ENCODE peak calls at places on chromosomes 5 and 9, in four cellular contexts. J is H1, U is H9, C is IMR-90. G is an unnamed sample.

GRCh38 chr9:27196383-27196782 is 87.4 kb downstream of the TEK start:
- DNase-seq in J (no peak), C (no peak), U (no peak), G (no peak)

GRCh38 chr5:36079200-36079761 is 12.6 kb upstream of the UGT3A2 start:
- DNase-seq in C (peak), U (peak), J (peak), G (peak)

GRCh38 chr9:14846871-14847311 is 63.3 kb downstream of the FREM1 start:
- DNase-seq in U (peak), C (peak), J (peak), G (peak)

GRCh38 chr5:134226441-134227192 is 744 bp upstream of the PPP2CA start:
- DNase-seq in J (no peak), C (peak), U (no peak), G (no peak)

GRCh38 chr9:95457769-95458168 is 59.0 kb downstream of the PTCH1 start:
- DNase-seq in J (no peak), U (no peak), C (peak), G (no peak)

GRCh38 chr5:170195876-170196275 is 36.9 kb upstream of the C5orf58 start:
- DNase-seq in U (no peak), J (no peak), C (no peak), G (no peak)

GRCh38 chr9:124220551-124221451 is 36.9 kb upstream of the NEK6 start:
- DNase-seq in U (no peak), C (peak), J (no peak), G (peak)

GRCh38 chr5:56981906-56982305 is 30.0 kb upstream of the MIER3 start:
- DNase-seq in J (no peak), U (no peak), C (no peak), G (no peak)

GRCh38 chr9:125763373-125763772 is 16.2 kb downstream of the PBX3 start:
- DNase-seq in C (peak), J (no peak), U (no peak), G (no peak)

GRCh38 chr9:89662718-89663246 is 58.0 kb downstream of the GADD45G start:
- DNase-seq in C (no peak), J (no peak), U (no peak), G (no peak)

GRCh38 chr5:1251678-1252580 is 26.7 kb downstream of the SLC6A18 start:
- DNase-seq in C (no peak), J (no peak), U (no peak), G (peak)

GRCh38 chr5:30959238-30959637 is 234.2 kb upstream of the CDH6 start:
- DNase-seq in C (peak), U (no peak), J (no peak), G (peak)

GRCh38 chr9:131405429-131405828 is 11.5 kb downstream of the PRRC2B start:
- DNase-seq in J (peak), C (peak), U (peak), G (peak)

GRCh38 chr5:115378754-115379153 is 82.3 kb upstream of the CCDC112 start:
- DNase-seq in C (no peak), J (no peak), U (no peak), G (no peak)

GRCh38 chr5:98804066-98804465 is 30.6 kb downstream of the RGMB start:
- DNase-seq in J (no peak), C (no peak), U (no peak), G (no peak)

GRCh38 chr5:168433982-168434381 is 52.3 kb upstream of the RARS1 start:
- DNase-seq in C (no peak), U (no peak), J (no peak), G (peak)

GRCh38 chr5:167730656-167731055 is 560.8 kb upstream of the WWC1 start:
- DNase-seq in J (no peak), C (no peak), U (no peak), G (no peak)

GRCh38 chr5:175746851-175747250 is 89.0 kb downstream of the HRH2 start:
- DNase-seq in C (peak), J (no peak), U (peak), G (peak)

GRCh38 chr5:113902917-113903681 is 389.6 kb downstream of the YTHDC2 start:
- DNase-seq in U (no peak), C (no peak), J (no peak), G (peak)

GRCh38 chr5:131264453-131265200 is 774 bp downstream of the CDC42SE2 start:
- DNase-seq in C (peak), U (peak), J (peak), G (peak)

GRCh38 chr9:121447341-121447834 is 52.3 kb downstream of the GGTA1 start:
- DNase-seq in U (no peak), C (peak), J (no peak), G (no peak)

GRCh38 chr9:127578952-127579853 is 32.9 kb upstream of the STXBP1 start:
- DNase-seq in C (peak), J (no peak), U (peak), G (peak)

GRCh38 chr9:120737411-120737810 is 23.1 kb upstream of the MEGF9 start:
- DNase-seq in J (no peak), C (no peak), U (no peak), G (no peak)

GRCh38 chr5:38709678-38710306 is 136.0 kb upstream of the OSMR start:
- DNase-seq in U (no peak), C (no peak), J (no peak), G (no peak)

GRCh38 chr5:181188700-181189362 is 16.2 kb downstream of the TRIM7 start:
- DNase-seq in J (no peak), C (peak), U (peak), G (peak)

GRCh38 chr9:75891277-75892167 is 1.0 kb downstream of the PCSK5 start:
- DNase-seq in U (peak), C (peak), J (no peak), G (peak)

GRCh38 chr5:1656271-1656975 is 132.7 kb upstream of the LPCAT1 start:
- DNase-seq in J (no peak), C (no peak), U (peak), G (no peak)

GRCh38 chr9:119458068-119458467 is 88.8 kb upstream of the BRINP1 start:
- DNase-seq in U (no peak), J (no peak), C (no peak), G (no peak)

GRCh38 chr9:105305834-105306233 is 61.4 kb downstream of the SLC44A1 start:
- DNase-seq in U (no peak), J (no peak), C (no peak), G (no peak)

GRCh38 chr9:133664651-133665050 is 28.5 kb downstream of the DBH start:
- DNase-seq in C (no peak), J (no peak), U (no peak), G (no peak)

GRCh38 chr9:4277531-4277991 is 22.3 kb downstream of the GLIS3 start:
- DNase-seq in U (no peak), J (no peak), C (peak), G (no peak)

GRCh38 chr9:76701441-76702031 is 62.7 kb upstream of the PCA3 start:
- DNase-seq in J (no peak), C (no peak), U (no peak), G (no peak)

GRCh38 chr5:29218138-29218537 is 1975.3 kb upstream of the CDH6 start:
- DNase-seq in J (no peak), C (no peak), U (no peak), G (peak)

GRCh38 chr5:126535856-126536545 is 59.0 kb downstream of the ALDH7A1 start:
- DNase-seq in U (no peak), C (no peak), J (no peak), G (no peak)

GRCh38 chr5:9686211-9686610 is 56.1 kb upstream of the TAS2R1 start:
- DNase-seq in J (no peak), U (no peak), C (peak), G (no peak)

GRCh38 chr5:179307006-179307800 is 38.1 kb downstream of the ADAMTS2 start:
- DNase-seq in U (no peak), C (peak), J (no peak), G (no peak)

GRCh38 chr5:120361941-120362340 is 102.2 kb upstream of the PRR16 start:
- DNase-seq in U (no peak), C (no peak), J (no peak), G (peak)

GRCh38 chr5:169545762-169546161 is 37.8 kb upstream of the SPDL1 start:
- DNase-seq in J (no peak), U (no peak), C (peak), G (peak)

DNA sequence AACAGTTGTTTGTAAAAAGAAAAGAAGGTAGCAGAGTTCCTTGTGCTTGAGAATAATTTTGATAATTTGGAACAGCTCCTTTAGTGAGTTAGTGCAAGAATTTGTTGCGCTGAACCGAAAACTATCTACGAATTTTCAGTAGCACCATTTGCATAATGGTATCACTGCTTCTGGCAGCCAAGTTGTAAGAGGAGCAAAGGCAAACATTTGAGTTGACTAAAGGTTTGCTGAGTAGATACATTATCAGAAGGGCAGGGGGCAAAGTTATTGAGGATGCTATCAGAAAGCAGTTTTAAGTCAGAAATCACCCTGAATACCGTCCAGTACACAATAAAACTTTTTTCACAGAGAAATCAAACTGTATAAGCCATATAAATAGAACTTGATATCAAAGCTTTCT is 181.5 kb upstream of the MOCS2 start:
- DNase-seq in J (no peak), U (no peak), C (no peak), G (no peak)
- H4K5ac ChIP-seq in J (no peak), U (no peak), C (no peak), G (no peak)

DNA sequence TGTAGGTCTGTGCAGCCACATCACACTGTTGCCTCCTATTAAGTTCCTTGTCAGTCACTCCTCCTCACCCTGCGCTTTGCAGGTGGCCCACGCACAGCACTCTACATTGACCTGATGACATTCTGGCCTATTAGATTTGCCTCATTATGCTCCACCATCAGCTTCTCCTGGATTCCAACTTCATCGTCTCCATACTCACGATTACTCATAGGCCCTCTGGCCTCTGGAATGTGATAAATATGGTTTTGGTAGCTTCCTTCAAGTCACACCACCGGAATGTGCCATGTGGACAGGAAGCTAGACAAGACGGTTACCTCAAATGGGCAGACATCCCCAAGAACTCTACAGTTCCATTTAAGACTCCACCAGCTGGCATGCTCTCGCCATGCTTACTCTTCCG is 158.0 kb upstream of the LHFPL2 start:
- DNase-seq in J (no peak), C (peak), U (no peak), G (no peak)
- H3K18ac ChIP-seq in J (no peak), C (peak), U (no peak), G (no peak)

GRCh38 chr5:177301503-177302165 is 1.9 kb downstream of the RAB24 start:
- DNase-seq in J (no peak), U (no peak), C (no peak), G (peak)

GRCh38 chr5:177304392-177305119 is 957 bp downstream of the PRELID1 start:
- DNase-seq in C (peak), J (no peak), U (no peak), G (no peak)

GRCh38 chr5:177302354-177303110 is 987 bp downstream of the RAB24 start:
- DNase-seq in U (peak), C (peak), J (no peak), G (peak)

GRCh38 chr5:177303925-177304391 is 359 bp downstream of the PRELID1 start:
- DNase-seq in C (no peak), J (no peak), U (no peak), G (no peak)

GRCh38 chr5:177303121-177303924 is at the start of the genes PRELID1 and RAB24:
- DNase-seq in U (peak), C (peak), J (no peak), G (peak)
- H2AK5ac ChIP-seq in U (no peak), C (peak), J (peak), G (peak)

GRCh38 chr5:24110019-24110615 is 534.7 kb downstream of the CDH10 start:
- DNase-seq in C (no peak), U (no peak), J (no peak), G (peak)
- H4K5ac ChIP-seq in C (no peak), U (no peak), J (no peak), G (no peak)

GRCh38 chr5:4144608-4145007 is 549.0 kb downstream of the IRX1 start:
- DNase-seq in C (no peak), U (no peak), J (no peak), G (no peak)
- H3K18ac ChIP-seq in C (no peak), U (no peak), J (no peak), G (no peak)